ENCODE peak calls at places on chromosomes 4 and X, in seven cellular contexts. W, H, C, E, I, R and M are unnamed samples.

GRCh38 chr4:177005801-177006230 is 213.1 kb upstream of the VEGFC start:
- DNase-seq in E (no peak), R (no peak), W (no peak), I (no peak), C (no peak), H (no peak), M (no peak)

GRCh38 chr4:112978691-112979472 is 70.6 kb upstream of the ANK2 start:
- DNase-seq in I (no peak), C (no peak), H (no peak), W (no peak), E (no peak), R (no peak), M (no peak)

GRCh38 chr4:149264093-149264733 is 551.4 kb downstream of the IQCM start:
- DNase-seq in W (peak; percentile 62), E (peak; percentile 50), H (peak; percentile 4), I (no peak), C (no peak), R (no peak), M (no peak)

GRCh38 chrX:133323450-133323849 is 91.8 kb downstream of the GPC4 start:
- DNase-seq in W (no peak), I (no peak), E (no peak), C (no peak), H (no peak), R (no peak), M (no peak)

GRCh38 chrX:80578518-80579105 is 158.4 kb downstream of the TENT5D start:
- DNase-seq in W (no peak), E (peak; percentile 6), C (no peak), H (no peak), R (no peak), I (no peak), M (no peak)

GRCh38 chr4:183443609-183444148 is 757 bp upstream of the CDKN2AIP start:
- DNase-seq in R (no peak), H (no peak), E (no peak), I (no peak), W (no peak), C (peak; percentile 52), M (no peak)

GRCh38 chr4:119506761-119507160 is 121.8 kb downstream of the PDE5A start:
- DNase-seq in I (no peak), E (no peak), C (no peak), W (no peak), R (no peak), H (no peak), M (no peak)

GRCh38 chrX:49978191-49978590 is 55.8 kb downstream of the CLCN5 start:
- DNase-seq in I (no peak), R (no peak), E (no peak), C (no peak), W (no peak), H (no peak), M (no peak)

GRCh38 chr4:118954246-118954645 is 65.6 kb downstream of the SYNPO2 start:
- DNase-seq in W (no peak), R (no peak), E (no peak), I (no peak), H (no peak), C (no peak), M (no peak)

GRCh38 chr4:180767330-180767729 is 1475.9 kb upstream of the TENM3 start:
- DNase-seq in E (no peak), W (no peak), H (no peak), I (no peak), C (no peak), R (no peak), M (no peak)

GRCh38 chr4:77104405-77105292 is 28.9 kb upstream of the CCNI start:
- DNase-seq in I (peak; percentile 88), R (no peak), H (no peak), C (no peak), E (no peak), W (peak; percentile 69), M (no peak)

GRCh38 chr4:76546282-76547166 is 111.5 kb downstream of the SHROOM3 start:
- DNase-seq in I (no peak), H (no peak), W (no peak), R (no peak), E (no peak), C (no peak), M (no peak)

GRCh38 chr4:90112715-90113114 is 14.5 kb upstream of the CCSER1 start:
- DNase-seq in I (no peak), E (no peak), H (no peak), C (no peak), R (no peak), W (no peak), M (no peak)

GRCh38 chr4:77927991-77928925 is 65.6 kb downstream of the MRPL1 start:
- DNase-seq in W (no peak), R (no peak), E (peak; percentile 51), C (no peak), I (no peak), H (no peak), M (no peak)

GRCh38 chr4:85084371-85085170 is 118.1 kb upstream of the WDFY3 start:
- DNase-seq in E (peak; percentile 60), C (no peak), I (no peak), H (no peak), R (no peak), W (no peak), M (no peak)

GRCh38 chr4:174204194-174204831 is 79.2 kb downstream of the FBXO8 start:
- DNase-seq in E (no peak), W (no peak), R (no peak), I (no peak), C (no peak), H (no peak), M (no peak)

GRCh38 chrX:29143356-29143755 is 556.1 kb downstream of the IL1RAPL1 start:
- DNase-seq in W (no peak), H (no peak), C (no peak), R (no peak), E (no peak), I (no peak), M (no peak)

GRCh38 chr4:7736436-7737267 is 203.0 kb downstream of the AFAP1 start:
- DNase-seq in E (no peak), I (no peak), C (no peak), W (no peak), H (no peak), R (no peak), M (no peak)

GRCh38 chr4:21775703-21776102 is 172.9 kb downstream of the KCNIP4 start:
- DNase-seq in H (no peak), R (no peak), W (no peak), C (no peak), I (no peak), E (no peak), M (no peak)

GRCh38 chrX:23993012-23993633 is 33.9 kb downstream of the KLHL15 start:
- DNase-seq in H (no peak), I (no peak), C (no peak), E (no peak), W (no peak), R (no peak), M (no peak)

DNA sequence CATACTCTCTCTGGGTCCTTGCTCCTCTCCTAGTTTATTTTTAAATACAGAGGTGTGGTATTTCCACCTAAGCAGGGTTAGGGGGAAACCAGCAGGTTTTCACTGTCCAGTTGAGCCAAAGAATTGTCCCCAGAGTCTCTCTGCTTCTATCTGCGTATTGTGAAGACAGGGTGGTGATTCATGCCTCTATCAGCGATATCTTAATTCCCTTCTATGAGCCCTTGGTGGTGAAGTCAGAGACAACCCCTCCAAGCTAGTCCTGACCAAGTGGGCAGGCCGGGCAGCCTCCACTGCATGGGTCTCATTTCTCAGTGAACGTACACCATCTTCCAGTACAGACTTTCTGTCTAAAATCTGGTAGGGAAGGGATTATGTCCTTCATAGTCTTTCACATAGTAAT is 100.5 kb upstream of the GPR34 start:
- DNase-seq in C (no peak), I (no peak), R (no peak), W (no peak), H (no peak), E (no peak), M (no peak)
- H3K27ac ChIP-seq in C (no peak overlapping the region), I (no peak overlapping the region), R (no peak overlapping the region), W (no peak overlapping the region), H (no peak overlapping the region), E (no peak overlapping the region), M (no peak overlapping the region)

DNA sequence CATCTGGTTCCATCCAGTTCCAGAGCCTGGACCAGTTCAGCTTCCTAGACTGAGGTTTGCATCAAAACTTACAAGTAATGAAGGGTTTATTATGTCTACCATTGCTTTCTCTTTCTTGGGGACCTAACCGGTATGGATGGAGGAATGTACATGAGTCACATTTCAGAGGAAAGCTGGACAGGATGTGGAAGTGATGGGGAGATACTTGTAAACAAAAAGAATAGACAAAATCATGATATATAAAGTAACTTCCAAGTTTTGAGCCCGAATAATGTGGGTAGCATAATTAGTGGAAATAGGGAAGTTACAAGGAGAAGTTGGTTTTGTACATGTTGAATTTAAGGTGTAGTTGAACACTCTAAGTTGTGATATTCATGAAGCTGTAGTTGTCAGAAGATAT is 14.9 kb downstream of the FNIP2 start:
- DNase-seq in W (no peak), C (no peak), I (no peak), R (no peak), H (no peak), E (no peak), M (no peak)
- H3K27ac ChIP-seq in W (no peak overlapping the region), C (no peak overlapping the region), I (no peak overlapping the region), R (no peak overlapping the region), H (no peak overlapping the region), E (no peak overlapping the region), M (no peak overlapping the region)

GRCh38 chr4:153117554-153117953 is 86.7 kb upstream of the TRIM2 start:
- DNase-seq in I (no peak), R (no peak), E (no peak), W (no peak), H (no peak), C (no peak), M (no peak)
- H3K27ac ChIP-seq in I (no peak overlapping the region), R (no peak overlapping the region), E (no peak overlapping the region), W (no peak overlapping the region), H (no peak overlapping the region), C (no peak overlapping the region), M (no peak overlapping the region)

GRCh38 chrX:31280580-31280979 is 208.7 kb upstream of the FTHL17 start:
- DNase-seq in W (no peak), I (no peak), E (no peak), C (no peak), R (no peak), H (no peak), M (no peak)

DNA sequence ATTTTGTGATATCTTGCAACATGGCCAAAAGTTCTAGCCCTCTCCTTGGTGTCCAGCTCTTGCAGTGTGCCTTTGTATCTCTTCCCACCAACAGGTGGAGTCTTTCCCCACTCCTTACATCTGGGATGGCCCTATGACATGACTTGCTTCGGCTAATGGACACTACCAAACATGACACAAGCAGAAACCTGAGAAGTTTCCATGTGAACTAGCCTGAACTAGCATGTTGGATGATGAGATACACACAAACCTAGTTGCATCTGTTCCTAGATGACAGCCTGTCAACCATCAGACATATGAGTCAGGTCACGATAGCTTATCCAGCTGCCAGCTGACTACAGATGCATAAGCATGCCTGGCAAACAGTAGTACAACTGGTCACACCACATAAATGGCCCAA is 207.5 kb upstream of the FTHL17 start:
- DNase-seq in H (no peak), R (no peak), C (no peak), E (peak; percentile 18), I (no peak), W (no peak), M (no peak)
- H3K27ac ChIP-seq in H (no peak overlapping the region), R (no peak overlapping the region), C (no peak overlapping the region), E (no peak overlapping the region), I (no peak overlapping the region), W (no peak overlapping the region), M (no peak overlapping the region)

GRCh38 chr4:145779319-145779801 is 99.4 kb downstream of the C4orf51 start:
- DNase-seq in C (no peak), W (no peak), R (no peak), H (no peak), I (no peak), E (no peak), M (no peak)
- H3K27ac ChIP-seq in C (no peak overlapping the region), W (no peak overlapping the region), R (no peak overlapping the region), H (no peak overlapping the region), I (no peak overlapping the region), E (no peak overlapping the region), M (no peak overlapping the region)